ENCODE peak calls at places on chromosomes 7 and 10, in five cellular contexts. X, T, N, A and Y are unnamed samples.

GRCh38 chr10:5659702-5660528 is 6.5 kb downstream of the ASB13 start:
- DNase-seq in X (no peak), A (peak), N (no peak), T (no peak), Y (no peak)

GRCh38 chr10:34280599-34281374 is 534.3 kb downstream of the PARD3 start:
- DNase-seq in T (no peak), A (peak), X (no peak), N (peak), Y (no peak)

GRCh38 chr7:72028267-72028666 is 383.9 kb downstream of the CALN1 start:
- DNase-seq in N (no peak), X (peak), A (no peak), T (no peak), Y (no peak)

GRCh38 chr10:6133331-6134098 is 44.7 kb downstream of the RBM17 start:
- DNase-seq in A (no peak), X (no peak), T (no peak), N (no peak), Y (no peak)

GRCh38 chr7:46071601-46072000 is 150.5 kb upstream of the IGFBP3 start:
- DNase-seq in X (no peak), T (no peak), N (no peak), A (no peak), Y (no peak)

GRCh38 chr10:74039561-74040145 is 41.7 kb downstream of the VCL start:
- DNase-seq in X (peak), N (peak), T (no peak), A (no peak), Y (peak)

GRCh38 chr10:86651021-86651471 is 3.3 kb upstream of the OPN4 start:
- DNase-seq in N (peak), A (no peak), T (no peak), X (no peak), Y (no peak)

GRCh38 chr10:22716943-22717342 is 2.6 kb upstream of the PIP4K2A start:
- DNase-seq in T (no peak), X (no peak), N (no peak), A (no peak), Y (no peak)

GRCh38 chr7:107596881-107597581 is 17.0 kb downstream of the BCAP29 start:
- DNase-seq in N (no peak), T (no peak), X (no peak), A (no peak), Y (no peak)

GRCh38 chr7:490461-491291 is 29.0 kb downstream of the PDGFA start:
- DNase-seq in X (no peak), N (peak), T (no peak), A (no peak), Y (no peak)

GRCh38 chr10:16777473-16778370 is 39.5 kb downstream of the RSU1 start:
- DNase-seq in T (no peak), X (peak), A (peak), N (no peak), Y (peak)